ENCODE peak calls at places on chromosomes 1 and 21, in eight cellular contexts. L, Y, E, J, W, P, H and K are unnamed samples.

GRCh38 chr1:9449106-9449627 is 90.1 kb upstream of the SLC25A33 start:
- DNase-seq in L (no peak), Y (no peak), E (no peak), J (no peak), W (no peak), P (no peak), H (no peak), K (peak; percentile 38)

GRCh38 chr1:163048970-163049680 is 20.0 kb upstream of the RGS4 start:
- DNase-seq in L (no peak), Y (no peak), E (no peak), J (no peak), W (no peak), P (no peak), H (no peak), K (no peak)

GRCh38 chr1:236343246-236343862 is 50.7 kb upstream of the EDARADD start:
- DNase-seq in L (no peak), Y (no peak), E (no peak), J (no peak), W (no peak), P (no peak), H (no peak), K (no peak)

GRCh38 chr1:58065520-58065919 is 481.0 kb downstream of the OMA1 start:
- DNase-seq in L (no peak), Y (peak; percentile 50), E (no peak), J (no peak), W (no peak), P (no peak), H (no peak), K (no peak)

GRCh38 chr1:4180066-4180735 is 280.1 kb upstream of the C1orf174 start:
- DNase-seq in L (no peak), Y (no peak), E (no peak), J (peak; percentile 31), W (no peak), P (no peak), H (no peak), K (no peak)

GRCh38 chr1:7752512-7753417 is 18.3 kb upstream of the VAMP3 start:
- DNase-seq in L (peak; percentile 25), Y (peak; percentile 90), E (no peak), J (peak; percentile 59), W (no peak), P (peak; percentile 41), H (peak; percentile 50), K (peak; percentile 62)

GRCh38 chr1:174358786-174359453 is 88.8 kb upstream of the GPR52 start:
- DNase-seq in L (no peak), Y (no peak), E (no peak), J (no peak), W (no peak), P (no peak), H (no peak), K (no peak)

GRCh38 chr1:5744342-5744741 is 247.9 kb downstream of the NPHP4 start:
- DNase-seq in L (no peak), Y (peak; percentile 38), E (peak; percentile 46), J (no peak), W (no peak), P (no peak), H (peak; percentile 3), K (no peak)

GRCh38 chr1:229624906-229625871 is 733 bp downstream of the TAF5L start:
- DNase-seq in L (peak; percentile 60), Y (peak; percentile 85), E (peak; percentile 84), J (peak; percentile 63), W (peak; percentile 43), P (no peak), H (no peak), K (peak; percentile 27)

GRCh38 chr1:98920441-98921110 is 84.1 kb downstream of the PLPPR5 start:
- DNase-seq in L (no peak), Y (no peak), E (no peak), J (no peak), W (no peak), P (peak; percentile 4), H (no peak), K (peak; percentile 71)

GRCh38 chr1:202860744-202861419 is 28.1 kb downstream of the RABIF start:
- DNase-seq in L (peak; percentile 55), Y (peak; percentile 85), E (peak; percentile 83), J (peak; percentile 51), W (no peak), P (no peak), H (no peak), K (no peak)

DNA sequence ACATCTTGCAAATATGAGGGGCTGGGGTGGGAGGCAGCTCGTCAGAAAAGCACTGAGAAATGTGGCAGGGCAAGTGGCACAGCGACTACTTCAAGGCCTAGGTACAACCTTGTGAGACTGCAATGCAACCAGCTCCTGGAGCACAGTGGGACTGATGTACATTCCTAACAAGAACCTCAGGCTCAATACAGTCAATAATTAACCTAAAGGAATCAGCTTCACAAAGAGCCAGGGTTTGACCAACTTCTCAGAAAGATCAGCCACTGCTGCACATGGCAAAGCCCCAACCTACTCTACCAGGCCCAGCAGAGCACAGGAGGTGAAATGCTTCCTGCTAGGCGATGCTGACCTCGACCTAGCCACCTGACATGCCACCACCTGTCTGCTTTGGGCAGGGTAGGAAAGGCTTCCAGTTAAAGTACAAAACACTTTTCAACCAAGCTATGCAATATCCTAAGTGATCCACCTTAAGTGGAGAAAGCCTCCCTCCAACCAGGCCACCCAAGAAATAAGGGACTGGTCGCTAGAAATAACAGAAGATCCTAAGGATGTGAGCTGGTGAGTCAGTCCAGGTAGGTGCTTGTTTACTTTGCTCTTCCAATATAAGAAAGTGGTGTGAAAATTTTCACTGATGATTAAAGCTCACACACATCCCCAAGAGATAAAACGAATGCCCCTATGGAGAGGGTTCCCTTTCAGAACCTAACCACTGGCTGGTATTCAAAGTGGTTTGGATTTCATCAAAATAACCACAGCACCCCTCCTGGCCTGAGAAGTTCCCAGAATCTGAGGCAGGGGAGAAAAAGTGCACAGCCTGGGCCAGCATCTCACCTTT is 2.1 kb downstream of the RIPK4 start:
- DNase-seq in L (no peak), Y (no peak), E (no peak), J (no peak), W (no peak), P (no peak), H (no peak), K (no peak)
- H3K4me3 ChIP-seq in L (peak overlapping the region; percentile 92), Y (no peak overlapping the region), E (peak overlapping the region; percentile 58), J (no peak overlapping the region), W (no peak overlapping the region), P (no peak overlapping the region), H (no peak overlapping the region), K (no peak overlapping the region)

DNA sequence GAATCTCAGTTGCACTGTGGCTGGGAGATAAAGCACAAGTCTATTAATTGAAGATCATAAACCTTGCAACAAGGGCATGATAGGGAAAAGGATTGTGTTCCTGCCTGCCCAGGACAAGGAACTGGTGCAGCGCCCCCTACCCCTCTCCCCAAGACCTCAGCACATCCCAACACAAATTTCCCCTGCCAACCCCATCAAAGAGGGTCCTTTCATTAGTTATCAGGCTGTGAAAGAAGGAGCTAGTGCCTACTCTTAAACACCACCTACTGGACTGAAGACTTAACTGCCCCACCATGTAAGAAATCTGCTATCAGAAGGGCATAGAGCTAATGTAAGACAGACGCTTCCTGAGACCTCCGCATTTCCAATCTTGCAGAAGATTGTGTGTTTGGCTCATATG is 372.6 kb downstream of the AGBL4 start:
- DNase-seq in L (no peak), Y (no peak), E (no peak), J (no peak), W (no peak), P (no peak), H (no peak), K (no peak)
- TF ChIP-seq CTCF in L (no peak), Y (no peak), E (no peak), J (no peak), W (no peak), P (no peak), H (no peak), K (no peak)

DNA sequence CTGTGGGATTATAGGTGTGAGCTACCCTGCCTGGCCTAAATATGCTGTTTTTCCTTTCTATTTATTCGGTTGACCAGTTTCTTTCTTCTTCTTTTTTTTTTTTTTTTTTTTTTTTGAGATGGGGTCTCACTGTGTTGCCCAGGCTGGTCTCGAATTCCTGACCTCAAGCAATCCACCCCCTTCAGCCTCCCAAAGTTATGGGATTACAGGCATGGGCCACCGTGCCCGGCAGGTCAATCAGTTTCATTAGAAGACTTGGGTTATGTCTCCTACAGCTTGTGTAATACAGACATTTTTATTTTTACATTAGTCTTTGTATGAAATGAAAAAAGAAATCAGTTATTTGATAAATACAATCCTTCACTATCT is 61.1 kb downstream of the UCK2 start:
- DNase-seq in L (no peak), Y (no peak), E (no peak), J (no peak), W (no peak), P (no peak), H (no peak), K (no peak)
- H3K27ac ChIP-seq in L (no peak overlapping the region), Y (no peak overlapping the region), E (no peak overlapping the region), J (no peak overlapping the region), W (no peak overlapping the region), P (no peak overlapping the region), H (no peak overlapping the region), K (no peak overlapping the region)

GRCh38 chr1:2213576-2214505 is 14.3 kb upstream of the SKI start:
- DNase-seq in L (no peak), Y (no peak), E (peak; percentile 88), J (no peak), W (no peak), P (no peak), H (peak; percentile 80), K (peak; percentile 72)
- H3K4me3 ChIP-seq in L (no peak overlapping the region), Y (no peak overlapping the region), E (peak overlapping the region; percentile 30), J (no peak overlapping the region), W (no peak overlapping the region), P (no peak overlapping the region), H (peak overlapping the region; percentile 10), K (no peak overlapping the region)

DNA sequence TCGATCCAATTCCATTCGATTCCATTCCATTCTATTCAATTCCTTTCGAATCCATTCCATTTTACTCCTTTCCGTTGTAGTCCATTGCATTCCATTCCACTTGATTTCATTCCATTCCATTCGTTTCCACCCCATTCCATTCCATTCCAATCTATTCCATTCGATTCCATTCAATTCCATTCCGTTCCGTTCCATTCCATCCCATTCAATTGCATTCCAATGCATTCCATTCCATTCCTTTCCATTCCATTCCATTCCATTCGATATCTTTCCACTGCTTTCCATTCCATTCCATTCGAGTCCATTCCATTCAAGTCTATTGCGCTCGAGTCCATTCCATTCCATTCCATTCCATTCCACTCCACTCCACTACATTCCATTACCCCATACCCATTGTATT is 2568.7 kb upstream of the TPTE start:
- DNase-seq in L (no peak), Y (no peak), E (no peak), J (no peak), W (no peak), P (no peak), H (no peak), K (no peak)
- TF ChIP-seq CTCF in L (no peak), Y (no peak), E (no peak), J (no peak), W (no peak), P (no peak), H (no peak), K (no peak)

GRCh38 chr1:81877940-81878339 is 77.2 kb downstream of the ADGRL2 start:
- DNase-seq in L (no peak), Y (no peak), E (no peak), J (no peak), W (no peak), P (no peak), H (no peak), K (no peak)
- H3K27ac ChIP-seq in L (no peak overlapping the region), Y (peak overlapping the region; percentile 8), E (no peak overlapping the region), J (no peak overlapping the region), W (no peak overlapping the region), P (no peak overlapping the region), H (no peak overlapping the region), K (no peak overlapping the region)